ENCODE peak calls at places on chromosomes 12 and 14, in five cellular contexts. T is brain microvascular endothelial cell, J is lung, G is endothelial cell of umbilical vein, U is cardiac fibroblast. Z is an unnamed sample.

GRCh38 chr14:72519543-72519942 is 374.4 kb downstream of the DPF3 start:
- DNase-seq in J (no peak), G (no peak), T (no peak), U (no peak), Z (no peak)

GRCh38 chr14:75204106-75204505 is 27.7 kb upstream of the TMED10 start:
- DNase-seq in U (peak), T (no peak), G (no peak), J (no peak), Z (no peak)

GRCh38 chr12:15732341-15733061 is 56.7 kb downstream of the EPS8 start:
- DNase-seq in J (no peak), T (no peak), U (peak), G (no peak), Z (peak)

GRCh38 chr14:90418053-90418452 is 21.2 kb downstream of the CALM1 start:
- DNase-seq in T (no peak), U (no peak), J (no peak), G (no peak), Z (no peak)

GRCh38 chr14:29039171-29039570 is 272.6 kb downstream of the FOXG1 start:
- DNase-seq in G (no peak), J (no peak), T (no peak), U (peak), Z (peak)

GRCh38 chr12:80033457-80033856 is 65.9 kb upstream of the OTOGL start:
- DNase-seq in G (no peak), U (peak), J (no peak), T (peak), Z (peak)

GRCh38 chr14:72291908-72292688 is 359.9 kb downstream of the RGS6 start:
- DNase-seq in J (no peak), T (peak), U (peak), G (peak), Z (peak)

GRCh38 chr12:4164591-4165558 is 108.7 kb upstream of the CCND2 start:
- DNase-seq in U (peak), T (peak), G (peak), J (no peak), Z (peak)

GRCh38 chr12:86228656-86229055 is 27.5 kb downstream of the MGAT4C start:
- DNase-seq in U (no peak), J (no peak), T (no peak), G (peak), Z (no peak)

GRCh38 chr14:91142214-91142668 is 28.4 kb downstream of the DGLUCY start:
- DNase-seq in G (no peak), T (no peak), U (no peak), J (no peak), Z (no peak)

GRCh38 chr12:69932154-69932553 is 107.1 kb downstream of the MYRFL start:
- DNase-seq in U (no peak), T (no peak), G (peak), J (no peak), Z (no peak)

GRCh38 chr12:107429006-107429698 is 256.4 kb upstream of the PWP1 start:
- DNase-seq in G (no peak), U (no peak), T (no peak), J (peak), Z (no peak)

GRCh38 chr14:90717916-90718315 is 98.3 kb downstream of the TTC7B start:
- DNase-seq in U (peak), G (no peak), J (no peak), T (peak), Z (peak)

GRCh38 chr14:100528962-100529560 is 58.2 kb downstream of the BEGAIN start:
- DNase-seq in J (no peak), T (no peak), U (no peak), G (no peak), Z (no peak)

GRCh38 chr14:68794130-68794855 is 1.4 kb upstream of the ZFP36L1 start:
- DNase-seq in J (peak), T (peak), G (peak), U (peak), Z (peak)

GRCh38 chr12:47397664-47398281 is 308.1 kb downstream of the RPAP3 start:
- DNase-seq in U (peak), T (peak), G (peak), J (no peak), Z (peak)
- H3K4me3 ChIP-seq in U (no peak), T (no peak), G (no peak), J (no peak), Z (no peak)

GRCh38 chr12:6605425-6606330 is 1.5 kb downstream of the CHD4 start:
- DNase-seq in G (peak), J (no peak), U (peak), T (no peak), Z (peak)
- TF ChIP-seq CTCF in G (no peak), J (no peak), U (no peak), T (no peak), Z (no peak)

GRCh38 chr14:93212432-93212831 is 5.4 kb downstream of the UBR7 start:
- DNase-seq in G (no peak), J (no peak), U (no peak), T (no peak), Z (no peak)
- H3K4me3 ChIP-seq in G (no peak), J (no peak), U (no peak), T (no peak), Z (no peak)

DNA sequence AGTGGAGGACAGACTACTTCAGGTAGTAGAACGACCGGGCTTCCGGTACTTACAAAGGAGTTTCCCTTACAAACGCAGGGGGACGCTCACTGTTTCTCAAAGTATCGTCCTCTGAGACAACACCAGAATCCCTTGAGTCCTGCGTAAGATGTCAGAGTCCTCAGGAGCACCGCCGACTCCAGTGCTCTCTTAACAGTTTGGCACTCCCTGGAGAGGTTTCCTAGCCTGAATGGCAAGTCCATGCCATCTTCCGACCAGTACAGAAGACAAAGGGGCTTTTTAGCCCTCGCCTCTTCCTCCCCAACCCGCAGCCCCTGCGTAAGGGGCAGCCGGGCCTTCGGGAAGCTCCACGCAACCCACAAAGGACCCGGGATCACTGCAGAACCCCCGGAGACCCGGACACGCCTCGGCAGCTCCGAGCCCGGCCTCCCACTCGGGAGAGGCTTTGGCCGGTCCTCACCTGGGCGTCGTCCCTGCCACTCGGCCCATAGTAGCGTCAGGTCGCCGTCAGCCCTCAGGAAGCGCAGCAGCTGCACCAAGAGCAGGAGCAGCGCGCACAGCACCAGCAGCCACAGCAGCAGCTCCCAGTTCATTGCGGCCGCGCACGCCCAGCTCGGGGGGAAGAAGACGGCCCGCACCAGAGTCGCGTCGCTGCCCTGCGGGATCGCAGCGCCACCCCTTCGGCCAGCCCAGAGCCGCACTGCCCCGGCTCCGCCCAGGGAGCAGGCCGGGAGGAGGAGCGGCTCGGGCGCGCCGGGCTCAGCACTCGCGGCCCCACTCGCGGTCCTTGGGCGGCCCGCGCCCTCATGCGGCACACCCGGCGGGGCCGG is at the start of gene DHRS7:
- DNase-seq in U (peak), J (peak), G (peak), T (peak), Z (peak)
- TF ChIP-seq CTCF in U (peak), J (no peak), G (peak), T (peak), Z (peak)

GRCh38 chr12:55845349-55845748 is 2.6 kb upstream of the MMP19 start:
- DNase-seq in J (no peak), U (no peak), G (no peak), T (no peak), Z (no peak)

GRCh38 chr12:55845785-55846496 is 3.2 kb upstream of the MMP19 start:
- DNase-seq in T (no peak), U (peak), J (no peak), G (no peak), Z (no peak)

GRCh38 chr12:55849616-55850015 is 6.9 kb upstream of the MMP19 start:
- DNase-seq in U (peak), J (no peak), G (no peak), T (no peak), Z (no peak)

GRCh38 chr12:55847033-55847432 is 4.3 kb upstream of the MMP19 start:
- DNase-seq in G (peak), U (peak), T (peak), J (no peak), Z (peak)

DNA sequence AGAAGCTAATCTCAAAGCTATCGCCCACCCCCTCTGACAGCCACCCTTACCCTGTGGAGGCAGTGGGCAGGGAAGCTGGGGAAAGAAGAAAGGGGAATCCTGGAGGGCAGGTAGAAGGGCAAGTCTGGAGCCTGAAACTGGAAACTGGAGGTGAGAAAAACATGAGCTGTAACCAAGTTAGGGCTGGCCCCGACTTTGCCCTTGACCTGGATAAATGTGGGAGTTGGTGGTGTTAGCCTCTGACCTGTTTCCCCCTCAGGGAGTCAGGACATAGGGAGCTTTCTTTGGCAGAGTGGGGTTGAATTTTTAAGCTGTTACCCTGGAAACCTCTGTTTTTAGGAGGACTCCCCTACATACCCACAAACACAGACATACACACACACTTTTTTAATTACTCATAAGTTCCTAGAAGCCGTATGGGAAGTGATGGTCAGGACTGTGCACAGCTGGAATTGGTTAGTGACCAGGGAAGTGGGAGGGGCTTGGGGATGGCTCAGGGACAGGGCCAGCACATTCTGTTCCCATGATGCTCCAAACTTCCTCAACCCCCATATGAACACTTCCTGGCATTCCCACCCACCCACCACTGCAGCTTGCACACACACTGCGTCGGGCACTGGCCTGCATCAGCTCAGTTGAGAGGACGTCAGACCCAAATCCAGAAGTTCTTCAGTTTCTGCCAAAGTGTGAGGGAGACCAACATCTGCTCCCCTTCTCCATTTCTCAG is 5.0 kb upstream of the MMP19 start:
- DNase-seq in T (peak), G (peak), U (peak), J (peak), Z (peak)
- H3K4me3 ChIP-seq in T (peak), G (no peak), U (no peak), J (no peak), Z (peak)

DNA sequence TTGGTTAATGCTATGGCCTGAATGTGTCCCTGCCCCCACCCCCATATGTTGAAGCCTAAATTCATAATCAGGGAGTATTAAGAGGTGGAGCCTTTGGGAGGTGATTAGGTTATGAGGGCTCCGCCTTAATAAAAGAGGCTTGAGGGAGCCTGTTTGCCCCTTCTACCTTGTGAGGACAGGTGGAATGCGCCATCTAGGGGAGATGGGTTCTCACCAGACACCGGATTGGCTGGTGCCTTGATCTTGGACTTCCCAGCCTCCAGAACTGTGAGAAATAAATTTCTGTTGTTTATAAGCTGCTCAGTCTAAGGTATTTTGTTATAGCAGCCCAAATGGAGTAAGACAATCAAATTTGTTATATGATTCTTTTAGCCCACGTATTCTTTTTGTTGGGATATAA is 148.3 kb downstream of the PTCSC3 start:
- DNase-seq in G (no peak), T (no peak), U (no peak), J (no peak), Z (no peak)
- TF ChIP-seq CTCF in G (no peak), T (no peak), U (no peak), J (no peak), Z (no peak)

GRCh38 chr12:124995200-124995961 is 1.9 kb downstream of the BRI3BP start:
- DNase-seq in G (no peak), J (no peak), T (no peak), U (no peak), Z (no peak)
- H3K4me3 ChIP-seq in G (no peak), J (no peak), T (no peak), U (no peak), Z (no peak)

DNA sequence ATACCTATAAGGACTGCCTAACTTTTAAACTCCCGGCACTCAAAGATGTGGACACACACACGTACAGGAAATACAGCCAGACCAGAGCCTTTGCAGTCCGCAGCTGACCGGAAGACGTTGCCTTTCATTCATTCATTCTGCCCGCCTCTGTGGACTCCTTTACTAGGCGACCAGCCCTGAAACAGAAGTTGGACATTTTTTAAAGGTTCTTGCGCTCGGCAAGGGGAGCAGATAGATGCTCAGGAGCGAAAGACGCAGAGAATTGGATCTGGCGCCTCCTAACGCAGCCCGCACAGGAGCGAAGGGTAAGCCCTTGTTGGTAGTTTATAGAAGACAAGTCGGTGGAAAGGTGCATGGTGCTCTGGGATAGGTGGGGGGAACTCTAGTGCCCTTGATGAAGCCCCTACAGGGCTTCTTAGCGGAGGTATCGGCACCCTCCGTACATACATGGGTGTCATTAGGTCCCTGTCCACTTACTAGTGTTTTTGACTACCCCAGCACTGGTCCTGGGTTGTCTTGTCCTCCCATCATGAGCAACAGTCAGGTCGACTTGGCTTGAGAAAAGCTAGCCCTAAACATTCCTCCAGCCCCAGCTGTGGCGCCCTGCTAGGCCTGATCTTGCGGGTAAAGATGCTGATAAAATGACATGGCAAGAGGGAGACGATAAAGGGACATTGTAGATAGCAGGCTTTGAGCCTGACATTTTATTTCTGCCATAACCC is at the start of gene KDM2B:
- DNase-seq in U (peak), G (peak), J (no peak), T (peak), Z (peak)
- TF ChIP-seq CTCF in U (no peak), G (no peak), J (no peak), T (no peak), Z (no peak)

DNA sequence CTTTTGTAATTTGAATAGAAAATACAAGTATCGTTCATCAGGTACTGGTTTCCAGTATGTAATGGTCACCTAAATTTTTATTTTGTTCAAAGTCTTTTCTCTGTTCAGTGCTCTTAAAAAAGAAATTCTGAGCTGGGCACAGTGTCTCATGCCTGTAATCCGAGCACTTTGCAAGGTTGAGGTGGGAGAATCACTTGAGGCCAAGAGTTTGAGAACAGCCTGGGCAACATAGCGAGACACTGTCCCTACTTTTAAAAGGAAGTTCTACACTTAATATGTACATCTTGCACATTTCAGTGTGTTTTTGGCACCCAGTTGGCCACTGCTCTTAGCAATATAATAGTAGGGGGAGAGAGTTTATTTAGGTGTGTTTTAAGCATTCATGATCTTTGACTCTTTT is 27.9 kb downstream of the PCNX1 start:
- DNase-seq in T (no peak), J (no peak), U (no peak), G (peak), Z (no peak)
- H3K4me3 ChIP-seq in T (no peak), J (no peak), U (no peak), G (no peak), Z (no peak)

DNA sequence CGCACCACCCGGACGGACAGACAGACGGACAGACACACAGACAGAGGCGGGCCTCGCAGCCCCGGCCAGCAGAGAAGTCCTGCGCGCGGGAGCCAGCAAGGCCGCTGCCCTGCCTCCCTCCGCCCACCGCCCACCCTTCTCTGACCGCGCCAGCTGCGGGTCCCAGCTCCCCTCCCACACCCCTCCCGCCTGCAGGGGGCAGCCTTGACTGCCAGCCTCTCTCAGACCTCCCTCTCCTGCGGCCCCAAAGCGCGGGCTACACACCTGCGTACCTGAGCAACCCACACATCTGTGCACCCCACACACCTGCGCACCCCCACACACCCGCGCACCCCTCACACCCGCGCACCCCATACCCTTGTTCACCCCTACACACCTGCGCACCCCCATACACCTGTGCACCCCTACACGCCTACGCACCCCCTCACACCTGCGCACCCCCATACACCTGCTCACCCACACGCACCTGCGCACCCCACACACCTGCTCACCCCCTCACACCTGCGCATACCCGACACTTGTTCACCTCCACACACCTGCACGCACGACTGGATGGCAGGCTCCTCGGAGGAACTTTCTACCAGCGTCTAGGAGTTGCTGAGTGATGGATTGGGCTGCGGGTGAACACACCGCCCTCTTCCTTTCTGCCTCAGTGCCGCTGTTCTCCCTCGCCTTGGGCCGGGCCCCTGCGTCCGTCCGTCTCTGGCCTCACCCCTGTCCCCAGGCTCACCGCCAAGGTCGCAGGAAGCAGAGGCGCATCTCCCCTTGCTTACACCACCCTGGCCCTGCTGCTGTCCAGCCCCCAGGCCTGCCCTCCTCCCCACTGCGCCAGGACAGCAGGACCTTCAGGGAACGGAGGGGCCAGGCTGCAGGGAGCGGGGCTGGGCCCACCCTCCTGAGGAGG is 20.8 kb upstream of the TMEM106C start:
- DNase-seq in T (no peak), U (no peak), G (no peak), J (no peak), Z (no peak)
- TF ChIP-seq CTCF in T (peak), U (peak), G (peak), J (no peak), Z (no peak)

Z was measured in fibroblast of mammary gland.